ENCODE peak calls at places on chromosomes 16 and 17, in six cellular contexts. S is SK-N-SH, X is esophagus squamous epithelium, N is Panc1, G is brain microvascular endothelial cell, E is lower lobe of right lung. M is an unnamed sample.
A peak's percentile ranks its signal among the peaks of the same experiment; 100 is the strongest.

GRCh38 chr17:42409467-42410351 is 13.3 kb downstream of the CAVIN1 start:
- DNase-seq in G (peak; percentile 71), N (no peak), S (no peak), E (peak; percentile 66), X (no peak), M (no peak)

GRCh38 chr17:32960815-32961214 is 30.8 kb upstream of the SPACA3 start:
- DNase-seq in N (no peak), X (no peak), E (no peak), S (no peak), G (peak; percentile 16), M (no peak)

GRCh38 chr16:68076560-68076959 is 8.6 kb upstream of the NFATC3 start:
- DNase-seq in S (no peak), E (no peak), X (no peak), N (no peak), G (no peak), M (no peak)

GRCh38 chr17:31007695-31008373 is 37.0 kb downstream of the RNF135 start:
- DNase-seq in E (no peak), N (no peak), S (no peak), X (no peak), G (no peak), M (no peak)

GRCh38 chr17:49987290-49987585 is 7.8 kb downstream of the DLX3 start:
- DNase-seq in N (no peak), E (no peak), X (no peak), G (no peak), S (peak; percentile 21), M (no peak)

GRCh38 chr16:57995721-57996405 is 4.6 kb downstream of the ZNF319 start:
- DNase-seq in S (no peak), N (no peak), E (no peak), X (no peak), G (no peak), M (no peak)

GRCh38 chr16:4176794-4177438 is 60.7 kb upstream of the ADCY9 start:
- DNase-seq in X (no peak), G (peak; percentile 61), S (no peak), E (no peak), N (no peak), M (no peak)

GRCh38 chr17:57289613-57290012 is 33.3 kb downstream of the MSI2 start:
- DNase-seq in E (no peak), X (no peak), S (no peak), N (no peak), G (no peak), M (no peak)

GRCh38 chr16:68370221-68370920 is 59.6 kb downstream of the PRMT7 start:
- DNase-seq in X (no peak), S (no peak), E (peak; percentile 35), G (no peak), N (no peak), M (no peak)

GRCh38 chr16:10780628-10781027 is 37.0 kb downstream of the NUBP1 start:
- DNase-seq in N (no peak), X (no peak), E (no peak), S (no peak), G (no peak), M (no peak)

GRCh38 chr16:51607202-51607756 is 456.2 kb upstream of the SALL1 start:
- DNase-seq in G (no peak), S (no peak), N (no peak), X (no peak), E (no peak), M (no peak)

GRCh38 chr16:50836121-50836541 is 94.2 kb downstream of the CYLD start:
- DNase-seq in G (no peak), E (no peak), X (no peak), S (no peak), N (no peak), M (no peak)

GRCh38 chr16:1042776-1043349 is 29.7 kb upstream of the SSTR5 start:
- DNase-seq in G (no peak), S (no peak), E (no peak), X (no peak), N (no peak), M (no peak)

GRCh38 chr16:77271532-77272426 is 72.6 kb downstream of the SYCE1L start:
- DNase-seq in N (no peak), X (no peak), G (no peak), E (no peak), S (no peak), M (no peak)

GRCh38 chr17:77604301-77605031 is 354.0 kb upstream of the TNRC6C start:
- DNase-seq in E (no peak), N (no peak), X (no peak), S (no peak), G (no peak), M (no peak)

GRCh38 chr16:47847220-47847970 is 308.4 kb downstream of the ABCC12 start:
- DNase-seq in N (no peak), E (no peak), S (no peak), G (peak; percentile 9), X (no peak), M (no peak)

GRCh38 chr16:12063004-12063395 is 86.5 kb downstream of the SNX29 start:
- DNase-seq in G (no peak), N (no peak), X (no peak), S (no peak), E (peak; percentile 49), M (no peak)

GRCh38 chr16:56577300-56577625 is 12.1 kb upstream of the MT3 start:
- DNase-seq in S (no peak), N (no peak), X (no peak), E (no peak), G (no peak), M (no peak)

GRCh38 chr17:32936157-32936893 is 8.4 kb downstream of the TMEM98 start:
- DNase-seq in G (no peak), N (no peak), X (no peak), E (no peak), S (no peak), M (no peak)

GRCh38 chr16:86531193-86531550 is 20.8 kb downstream of the FOXF1 start:
- DNase-seq in X (no peak), N (no peak), G (no peak), E (no peak), S (no peak), M (no peak)

GRCh38 chr17:2723997-2724782 is 12.6 kb upstream of the CLUH start:
- DNase-seq in E (no peak), S (peak; percentile 34), N (no peak), X (no peak), G (no peak), M (no peak)

GRCh38 chr17:75505640-75506039 is 9.7 kb downstream of the CASKIN2 start:
- DNase-seq in E (no peak), S (no peak), N (no peak), X (no peak), G (no peak), M (no peak)
- H3K36me3 ChIP-seq in E (peaks cover 71% of the 10 kb centered on the region), S (peaks cover 3% of the 10 kb centered on the region), N (no peaks in the 10 kb centered on the region), X (peaks cover 12% of the 10 kb centered on the region), G (no peaks in the 10 kb centered on the region), M (peaks cover 23% of the 10 kb centered on the region)

GRCh38 chr17:75273968-75274708 is 3.1 kb upstream of the MIF4GD start:
- DNase-seq in E (no peak), S (peak; percentile 50), N (no peak), X (no peak), G (peak; percentile 43), M (no peak)

GRCh38 chr17:75271955-75272847 is 1.2 kb upstream of the MIF4GD start:
- DNase-seq in S (peak; percentile 78), E (no peak), G (no peak), N (no peak), X (no peak), M (no peak)

GRCh38 chr17:75271233-75271954 is 363 bp upstream of the MIF4GD start:
- DNase-seq in E (peak; percentile 91), G (no peak), X (no peak), N (no peak), S (peak; percentile 100), M (no peak)

GRCh38 chr17:75270966-75271232 is at the start of gene MIF4GD:
- DNase-seq in X (no peak), G (no peak), N (no peak), S (no peak), E (no peak), M (no peak)

GRCh38 chr17:75272848-75273184 is 1.8 kb upstream of the MIF4GD start:
- DNase-seq in G (no peak), X (no peak), N (no peak), S (no peak), E (no peak), M (no peak)
- H3K36me3 ChIP-seq in G (no peaks in the 10 kb centered on the region), X (no peaks in the 10 kb centered on the region), N (no peaks in the 10 kb centered on the region), S (no peaks in the 10 kb centered on the region), E (peaks cover 21% of the 10 kb centered on the region), M (peaks cover 6% of the 10 kb centered on the region)

GRCh38 chr16:24918641-24919040 is 72.9 kb downstream of the SLC5A11 start:
- DNase-seq in N (no peak), X (no peak), S (no peak), G (no peak), E (no peak), M (no peak)

GRCh38 chr16:24921229-24921628 is 75.5 kb downstream of the SLC5A11 start:
- DNase-seq in S (no peak), E (no peak), G (no peak), N (no peak), X (no peak), M (no peak)

GRCh38 chr16:24917891-24918290 is 72.1 kb downstream of the SLC5A11 start:
- DNase-seq in X (no peak), G (no peak), S (no peak), E (no peak), N (no peak), M (no peak)

GRCh38 chr16:24919536-24919935 is 73.8 kb downstream of the SLC5A11 start:
- DNase-seq in E (no peak), G (no peak), S (no peak), X (no peak), N (no peak), M (no peak)

DNA sequence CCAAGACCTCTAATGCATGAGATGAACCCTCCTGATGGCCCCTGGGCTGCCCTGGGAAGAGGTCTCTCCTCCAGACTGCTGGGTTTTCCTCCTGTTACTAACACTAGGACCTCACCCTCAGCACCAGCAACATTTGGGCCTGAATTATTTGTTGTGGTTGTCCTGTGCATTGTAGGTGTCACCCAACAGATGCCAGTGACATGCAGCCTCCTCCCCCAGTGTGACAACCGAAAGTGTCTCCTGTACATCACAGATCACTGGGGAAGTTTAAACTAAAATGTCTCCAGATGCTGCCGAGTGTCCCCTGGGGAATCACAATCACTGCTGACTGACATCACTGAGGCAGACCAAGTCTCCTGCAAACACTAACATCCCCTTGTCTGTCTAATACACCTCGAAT is 74.8 kb downstream of the SLC5A11 start:
- DNase-seq in N (no peak), E (no peak), S (no peak), G (no peak), X (no peak), M (no peak)
- H3K36me3 ChIP-seq in N (no peaks in the 10 kb centered on the region), E (peaks cover 73% of the 10 kb centered on the region), S (peaks cover 23% of the 10 kb centered on the region), G (peaks cover 40% of the 10 kb centered on the region), X (peaks cover 13% of the 10 kb centered on the region), M (peaks cover 5% of the 10 kb centered on the region)

DNA sequence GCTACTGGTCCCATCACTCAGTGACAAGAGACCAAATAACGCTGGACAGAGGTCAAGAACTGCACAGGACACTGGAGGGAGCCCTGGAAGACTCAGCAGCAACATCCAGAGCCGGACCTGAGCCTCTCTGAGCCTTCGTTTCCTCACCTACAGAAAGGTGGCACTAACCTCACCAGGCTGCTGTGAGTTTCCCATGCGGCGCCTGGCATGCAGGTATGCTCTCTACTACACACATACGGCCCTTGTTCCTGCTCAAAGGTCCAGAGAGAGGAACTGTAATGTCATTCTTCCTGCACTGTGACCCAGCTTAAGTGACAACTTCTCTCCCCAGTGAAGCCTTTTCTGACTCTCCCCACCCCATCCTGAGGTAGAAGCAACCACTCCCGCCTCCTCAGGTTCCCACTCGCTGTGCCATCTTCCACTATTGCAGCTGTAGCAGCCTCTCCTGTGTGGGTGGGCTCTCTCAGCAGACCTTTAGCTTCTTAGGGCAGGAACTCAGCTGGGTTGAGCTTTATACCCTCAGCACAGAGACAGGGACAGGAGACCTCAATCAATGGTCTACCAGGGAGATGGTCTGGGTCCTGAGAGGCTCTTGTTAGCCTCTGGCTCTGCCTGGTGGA is 43.9 kb upstream of the SREBF1 start:
- DNase-seq in N (no peak), E (no peak), X (no peak), G (no peak), S (no peak), M (no peak)
- H3K36me3 ChIP-seq in N (no peaks in the 10 kb centered on the region), E (peaks cover 85% of the 10 kb centered on the region), X (peaks cover 16% of the 10 kb centered on the region), G (peaks cover 14% of the 10 kb centered on the region), S (peaks cover 25% of the 10 kb centered on the region), M (no peaks in the 10 kb centered on the region)

M was measured in iPS DF 6.9.